ENCODE peak calls at places on chromosomes 4 and X, in four cellular contexts. One of them, this sample, is unnamed.

GRCh38 chr4:137609693-137610450 is 77.6 kb upstream of the PCDH18 start:
- DNase-seq in keratinocyte: no peak
- DNase-seq in IMR-90: peak; percentile 78
- DNase-seq in kidney epithelial cell: no peak
- DNase-seq in this sample: no peak

GRCh38 chrX:129755779-129756650 is 17.2 kb downstream of the XPNPEP2 start:
- DNase-seq in keratinocyte: no peak
- DNase-seq in IMR-90: no peak
- DNase-seq in kidney epithelial cell: no peak
- DNase-seq in this sample: no peak

GRCh38 chr4:150518559-150518958 is 63.4 kb upstream of the MAB21L2 start:
- DNase-seq in keratinocyte: no peak
- DNase-seq in IMR-90: peak; percentile 70
- DNase-seq in kidney epithelial cell: peak; percentile 62
- DNase-seq in this sample: peak; percentile 15

GRCh38 chrX:147884958-147885357 is 26.8 kb upstream of the FMR1 start:
- DNase-seq in keratinocyte: no peak
- DNase-seq in IMR-90: no peak
- DNase-seq in kidney epithelial cell: no peak
- DNase-seq in this sample: peak; percentile 50

GRCh38 chrX:55489315-55490009 is at the start of gene USP51:
- DNase-seq in keratinocyte: no peak
- DNase-seq in IMR-90: peak; percentile 51
- DNase-seq in kidney epithelial cell: no peak
- DNase-seq in this sample: no peak

GRCh38 chr4:134773497-134774000 is 572.0 kb upstream of the PABPC4L start:
- DNase-seq in keratinocyte: no peak
- DNase-seq in IMR-90: no peak
- DNase-seq in kidney epithelial cell: no peak
- DNase-seq in this sample: no peak

GRCh38 chrX:6954836-6955235 is 192.7 kb upstream of the STS start:
- DNase-seq in keratinocyte: no peak
- DNase-seq in IMR-90: no peak
- DNase-seq in kidney epithelial cell: no peak
- DNase-seq in this sample: no peak

GRCh38 chrX:20585782-20586181 is 319.1 kb upstream of the RPS6KA3 start:
- DNase-seq in keratinocyte: no peak
- DNase-seq in IMR-90: no peak
- DNase-seq in kidney epithelial cell: no peak
- DNase-seq in this sample: no peak

GRCh38 chrX:49106930-49107329 is 16.6 kb downstream of the GPKOW start:
- DNase-seq in keratinocyte: no peak
- DNase-seq in IMR-90: peak; percentile 52
- DNase-seq in kidney epithelial cell: no peak
- DNase-seq in this sample: no peak

GRCh38 chrX:132426695-132427281 is 62.0 kb downstream of the MBNL3 start:
- DNase-seq in keratinocyte: no peak
- DNase-seq in IMR-90: peak; percentile 54
- DNase-seq in kidney epithelial cell: no peak
- DNase-seq in this sample: peak; percentile 8

GRCh38 chr4:90403781-90404180 is 276.6 kb downstream of the CCSER1 start:
- DNase-seq in keratinocyte: no peak
- DNase-seq in IMR-90: no peak
- DNase-seq in kidney epithelial cell: no peak
- DNase-seq in this sample: no peak

GRCh38 chrX:48025561-48025960 is 18.8 kb downstream of the SPACA5 start:
- DNase-seq in keratinocyte: no peak
- DNase-seq in IMR-90: peak; percentile 61
- DNase-seq in kidney epithelial cell: no peak
- DNase-seq in this sample: no peak

GRCh38 chr4:95255396-95256107 is 293.2 kb downstream of the UNC5C start:
- DNase-seq in keratinocyte: no peak
- DNase-seq in IMR-90: peak; percentile 77
- DNase-seq in kidney epithelial cell: peak; percentile 31
- DNase-seq in this sample: no peak

GRCh38 chr4:185256444-185256843 is 47.0 kb downstream of the SNX25 start:
- DNase-seq in keratinocyte: peak; percentile 44
- DNase-seq in IMR-90: peak; percentile 77
- DNase-seq in kidney epithelial cell: peak; percentile 54
- DNase-seq in this sample: no peak

GRCh38 chr4:3613980-3614730 is 81.9 kb upstream of the LRPAP1 start:
- DNase-seq in keratinocyte: no peak
- DNase-seq in IMR-90: no peak
- DNase-seq in kidney epithelial cell: no peak
- DNase-seq in this sample: peak; percentile 18

GRCh38 chr4:86558258-86558657 is 35.9 kb upstream of the PTPN13 start:
- DNase-seq in keratinocyte: no peak
- DNase-seq in IMR-90: no peak
- DNase-seq in kidney epithelial cell: no peak
- DNase-seq in this sample: no peak

GRCh38 chrX:63349307-63349706 is 1.8 kb downstream of the SPIN4 start:
- DNase-seq in keratinocyte: no peak
- DNase-seq in IMR-90: no peak
- DNase-seq in kidney epithelial cell: no peak
- DNase-seq in this sample: no peak

GRCh38 chr4:81052119-81053068 is 21.9 kb downstream of the BMP3 start:
- DNase-seq in keratinocyte: no peak
- DNase-seq in IMR-90: peak; percentile 74
- DNase-seq in kidney epithelial cell: no peak
- DNase-seq in this sample: no peak

GRCh38 chrX:1452497-1453389 is at the start of gene ASMTL:
- DNase-seq in keratinocyte: peak; percentile 99
- DNase-seq in IMR-90: peak; percentile 99
- DNase-seq in kidney epithelial cell: peak; percentile 63
- DNase-seq in this sample: peak; percentile 93

GRCh38 chrX:150482537-150483217 is 85.7 kb upstream of the MTM1 start:
- DNase-seq in keratinocyte: no peak
- DNase-seq in IMR-90: peak; percentile 85
- DNase-seq in kidney epithelial cell: peak; percentile 59
- DNase-seq in this sample: peak; percentile 25

GRCh38 chr4:113951263-113951662 is 28.2 kb downstream of the ARSJ start:
- DNase-seq in keratinocyte: no peak
- DNase-seq in IMR-90: peak; percentile 46
- DNase-seq in kidney epithelial cell: no peak
- DNase-seq in this sample: peak; percentile 77

GRCh38 chrX:154607370-154607769 is 11.7 kb downstream of the CTAG1B start:
- DNase-seq in keratinocyte: no peak
- DNase-seq in IMR-90: no peak
- DNase-seq in kidney epithelial cell: no peak
- DNase-seq in this sample: no peak

DNA sequence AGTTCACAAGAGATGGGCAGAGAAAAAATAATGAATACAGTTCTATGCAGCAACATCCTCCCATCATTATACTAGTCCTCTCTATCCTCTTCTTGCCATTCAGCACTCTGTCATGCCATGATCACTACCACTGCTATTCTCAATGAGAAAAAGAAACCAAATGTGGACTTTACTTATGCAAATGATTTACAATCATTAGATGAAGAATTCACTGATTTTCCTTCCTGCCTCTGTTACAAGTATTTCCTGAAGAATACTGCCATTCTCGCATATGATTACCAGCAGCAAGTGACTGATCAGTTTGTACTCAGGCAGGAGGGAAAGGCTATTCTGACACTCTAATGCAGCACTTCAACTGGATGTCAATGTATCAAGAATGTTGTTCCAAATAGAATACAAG is 50.3 kb downstream of the WDFY3 start:
- DNase-seq in keratinocyte: no peak
- DNase-seq in IMR-90: no peak
- DNase-seq in kidney epithelial cell: no peak
- DNase-seq in this sample: no peak
- H3K4me3 ChIP-seq in keratinocyte: no peak overlapping the region
- H3K4me3 ChIP-seq in IMR-90: no peak overlapping the region
- H3K4me3 ChIP-seq in kidney epithelial cell: no peak overlapping the region
- H3K4me3 ChIP-seq in this sample: no peak overlapping the region

DNA sequence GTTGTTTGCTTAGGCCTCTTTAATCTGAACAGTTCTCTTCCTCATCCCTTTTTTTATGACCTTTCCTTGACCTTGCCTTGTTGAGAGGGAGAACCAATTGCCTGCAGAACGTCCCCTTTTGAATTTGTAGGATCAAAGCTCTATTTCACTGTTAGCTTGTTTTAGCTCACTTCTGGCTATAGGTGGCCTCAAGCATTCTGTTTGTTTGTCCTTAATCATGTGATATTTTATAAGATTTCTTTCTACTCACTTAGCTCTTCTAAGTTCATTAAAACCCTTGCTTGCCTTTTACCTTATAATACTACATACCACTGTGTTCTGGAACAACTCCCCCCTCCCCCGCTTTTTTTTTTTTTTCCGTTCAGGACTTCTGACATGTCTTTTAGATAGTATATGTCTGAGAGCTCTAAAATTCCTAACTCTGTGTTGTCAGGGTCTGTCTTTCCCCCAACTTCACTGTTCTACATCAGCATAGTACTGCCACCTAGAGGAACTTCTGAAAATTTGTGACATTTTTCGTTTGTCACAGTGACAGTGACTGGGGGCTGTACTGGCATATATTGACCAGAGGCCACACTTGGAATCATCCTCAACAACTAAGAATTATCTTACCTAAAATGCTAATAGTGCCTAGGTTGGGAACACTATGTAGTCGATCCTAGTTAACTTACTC is 128.5 kb downstream of the LARP7 start:
- DNase-seq in keratinocyte: no peak
- DNase-seq in IMR-90: peak; percentile 18
- DNase-seq in kidney epithelial cell: no peak
- DNase-seq in this sample: no peak
- TF ChIP-seq CTCF in keratinocyte: peak; percentile 19
- TF ChIP-seq CTCF in IMR-90: peak; percentile 41
- TF ChIP-seq CTCF in kidney epithelial cell: peak; percentile 50
- TF ChIP-seq CTCF in this sample: peak; percentile 58

GRCh38 chr4:26021417-26022345 is 107.7 kb downstream of the SMIM20 start:
- DNase-seq in keratinocyte: no peak
- DNase-seq in IMR-90: no peak
- DNase-seq in kidney epithelial cell: no peak
- DNase-seq in this sample: no peak

GRCh38 chr4:26023191-26023972 is 109.4 kb downstream of the SMIM20 start:
- DNase-seq in keratinocyte: no peak
- DNase-seq in IMR-90: no peak
- DNase-seq in kidney epithelial cell: no peak
- DNase-seq in this sample: no peak

GRCh38 chr4:26024079-26024478 is 110.1 kb downstream of the SMIM20 start:
- DNase-seq in keratinocyte: no peak
- DNase-seq in IMR-90: no peak
- DNase-seq in kidney epithelial cell: no peak
- DNase-seq in this sample: no peak

GRCh38 chr4:26020896-26021295 is 106.9 kb downstream of the SMIM20 start:
- DNase-seq in keratinocyte: no peak
- DNase-seq in IMR-90: peak; percentile 67
- DNase-seq in kidney epithelial cell: no peak
- DNase-seq in this sample: no peak

DNA sequence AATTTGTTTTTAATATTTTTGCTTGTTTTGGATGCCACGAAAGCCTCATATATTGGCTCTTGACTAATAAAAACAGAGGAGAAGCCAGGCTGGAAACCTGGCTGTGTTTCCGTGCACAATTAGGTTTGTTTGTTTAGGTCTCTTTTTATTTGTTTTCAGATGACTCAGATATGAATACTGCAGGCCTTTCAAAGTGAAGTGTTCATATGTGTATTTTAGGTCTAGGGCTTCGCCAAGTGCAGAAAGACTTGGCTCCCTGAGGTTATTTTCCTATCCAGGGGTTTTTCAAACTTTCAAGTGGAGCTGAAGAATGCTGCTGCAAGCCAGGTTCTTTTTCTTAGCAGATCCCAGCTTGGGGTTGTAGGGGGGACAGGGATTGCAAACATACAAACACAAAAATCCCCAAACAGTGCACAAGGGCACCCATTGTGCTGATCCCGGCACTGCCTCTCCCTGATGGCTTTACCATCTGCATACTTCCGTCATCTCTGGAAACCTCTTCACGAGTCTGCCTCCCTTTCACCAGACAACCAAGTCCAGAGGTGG is 108.4 kb downstream of the SMIM20 start:
- DNase-seq in keratinocyte: no peak
- DNase-seq in IMR-90: peak; percentile 80
- DNase-seq in kidney epithelial cell: no peak
- DNase-seq in this sample: no peak
- H3K4me3 ChIP-seq in keratinocyte: no peak overlapping the region
- H3K4me3 ChIP-seq in IMR-90: no peak overlapping the region
- H3K4me3 ChIP-seq in kidney epithelial cell: no peak overlapping the region
- H3K4me3 ChIP-seq in this sample: no peak overlapping the region

DNA sequence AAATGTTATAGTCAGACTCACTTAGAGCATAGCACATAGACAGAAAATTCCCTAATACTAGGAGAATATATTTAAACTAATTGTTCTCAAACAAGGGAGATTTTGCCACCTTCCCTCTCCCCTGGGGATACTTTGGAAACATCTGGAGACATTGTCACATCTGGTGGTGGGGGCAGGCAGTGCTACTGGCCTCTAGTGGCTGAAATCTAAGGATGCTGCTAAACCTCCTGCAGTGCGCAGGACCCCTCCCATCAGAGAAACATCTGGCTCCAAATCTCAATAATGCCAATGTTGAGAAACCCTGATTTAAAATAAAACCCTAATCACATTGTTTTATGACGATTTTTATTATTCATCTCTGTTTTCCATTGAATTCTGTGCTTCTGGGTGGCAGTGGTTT is 244.9 kb downstream of the FRMPD4 start:
- DNase-seq in keratinocyte: no peak
- DNase-seq in IMR-90: no peak
- DNase-seq in kidney epithelial cell: no peak
- DNase-seq in this sample: no peak
- TF ChIP-seq CTCF in keratinocyte: peak; percentile 24
- TF ChIP-seq CTCF in IMR-90: peak; percentile 20
- TF ChIP-seq CTCF in kidney epithelial cell: peak; percentile 37
- TF ChIP-seq CTCF in this sample: peak; percentile 34

DNA sequence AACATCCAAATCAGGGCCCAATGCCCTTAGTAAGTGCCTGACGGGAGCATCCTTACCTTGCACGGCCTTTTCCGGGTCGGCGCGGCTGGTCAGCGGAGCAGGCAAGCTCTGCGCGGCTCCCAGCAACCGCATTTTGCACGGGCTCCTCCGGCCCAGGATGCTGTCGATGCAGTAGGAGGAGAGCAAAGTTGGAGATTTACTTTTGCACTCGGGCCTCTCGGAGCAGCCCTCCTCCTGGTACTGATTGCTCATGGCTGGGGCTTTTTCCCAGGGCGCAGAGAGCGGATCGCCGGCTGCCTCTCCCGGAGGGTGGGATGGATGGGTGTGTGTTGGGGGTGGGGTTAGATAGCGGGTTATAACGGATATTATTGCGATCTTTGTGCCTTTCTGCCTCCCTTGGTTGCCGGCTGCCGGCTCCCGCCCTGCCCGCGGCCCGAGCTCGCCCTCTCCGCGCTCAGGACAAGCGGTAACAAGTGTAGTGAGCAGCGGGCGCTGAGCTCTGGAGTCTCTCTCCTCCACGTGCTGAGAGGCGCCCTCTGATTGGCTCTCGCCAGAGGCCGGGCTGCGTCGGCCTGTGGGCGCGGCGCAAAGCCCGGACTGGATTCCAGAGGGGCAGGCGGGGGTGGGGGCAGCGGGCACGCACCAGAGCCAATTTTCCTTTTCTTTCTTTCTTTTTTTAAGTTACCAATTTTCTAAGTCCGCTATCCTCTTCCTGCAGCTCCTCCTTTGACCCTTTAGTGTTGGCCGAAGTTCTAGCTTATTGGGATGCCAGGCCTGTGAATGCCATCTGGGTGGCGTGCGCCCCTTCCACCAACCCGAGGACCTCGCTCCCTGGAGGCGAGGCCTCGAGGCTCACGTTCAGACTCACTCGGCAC is at the start of gene ARX:
- DNase-seq in keratinocyte: no peak
- DNase-seq in IMR-90: peak; percentile 42
- DNase-seq in kidney epithelial cell: no peak
- DNase-seq in this sample: peak; percentile 43
- H3K4me3 ChIP-seq in keratinocyte: no peak within 1 kb of the TSS
- H3K4me3 ChIP-seq in IMR-90: no peak within 1 kb of the TSS
- H3K4me3 ChIP-seq in kidney epithelial cell: no peak within 1 kb of the TSS
- H3K4me3 ChIP-seq in this sample: peak within 1 kb of the TSS; percentile 4

This sample was measured in retinal pigment epithelial cell.